ENCODE peak calls at places on chromosomes 7 and 10, in eight cellular contexts. F is lower leg skin; B is sigmoid colon; R is T-helper 2 cell; Y is fibroblast of mammary gland; D is H54; L is left cardiac atrium; V is naive thymus-derived CD8-positive, alpha-beta T cell. Z is an unnamed sample.

GRCh38 chr7:82740246-82740848 is 296.8 kb upstream of the CACNA2D1 start:
- DNase-seq in Y (peak), L (no peak), D (peak), F (no peak), V (no peak), B (no peak), R (no peak), Z (no peak)

GRCh38 chr7:128727239-128727638 is 11.9 kb upstream of the CALU start:
- DNase-seq in B (no peak), V (no peak), D (no peak), R (no peak), Y (no peak), F (no peak), L (no peak), Z (no peak)

GRCh38 chr10:60578217-60578616 is 188.5 kb upstream of the ANK3 start:
- DNase-seq in R (no peak), B (no peak), V (no peak), L (no peak), Y (no peak), F (no peak), D (no peak), Z (no peak)

GRCh38 chr7:76424413-76425111 is at the start of gene ZP3:
- DNase-seq in F (no peak), R (peak), D (no peak), V (no peak), B (no peak), Y (no peak), L (no peak), Z (no peak)

GRCh38 chr7:24576171-24577052 is 3.2 kb downstream of the PALS2 start:
- DNase-seq in R (peak), V (no peak), Y (peak), B (no peak), D (peak), F (no peak), L (no peak), Z (peak)

GRCh38 chr10:63058236-63058635 is 74.9 kb upstream of the NRBF2 start:
- DNase-seq in L (no peak), F (no peak), Y (no peak), B (no peak), V (no peak), R (no peak), D (no peak), Z (no peak)

GRCh38 chr10:133274751-133275682 is 1.7 kb downstream of the ADAM8 start:
- DNase-seq in D (no peak), V (peak), Y (no peak), R (peak), L (no peak), F (no peak), B (no peak), Z (no peak)

GRCh38 chr7:87510430-87510875 is 35.0 kb upstream of the ABCB4 start:
- DNase-seq in B (no peak), Y (no peak), V (no peak), R (no peak), F (no peak), L (no peak), D (no peak), Z (no peak)